ENCODE peak calls at places on chromosomes 11 and 22, in six cellular contexts. S, A, C, G, Q and L are unnamed samples.

GRCh38 chr11:62545437-62546243 is 966 bp downstream of the AHNAK start:
- DNase-seq in S (peak), A (peak), C (peak), G (peak), Q (no peak), L (no peak)

GRCh38 chr11:47913569-47914244 is 65.6 kb upstream of the NUP160 start:
- DNase-seq in S (no peak), A (no peak), C (no peak), G (no peak), Q (no peak), L (no peak)

GRCh38 chr11:120929090-120929489 is 94.8 kb upstream of the TBCEL start:
- DNase-seq in S (peak), A (no peak), C (no peak), G (no peak), Q (no peak), L (no peak)

GRCh38 chr11:74570266-74571061 is 21.9 kb upstream of the POLD3 start:
- DNase-seq in S (peak), A (peak), C (peak), G (peak), Q (peak), L (peak)

GRCh38 chr11:122808494-122808893 is 29.8 kb upstream of the CRTAM start:
- DNase-seq in S (peak), A (no peak), C (peak), G (peak), Q (no peak), L (no peak)

GRCh38 chr11:34824425-34824824 is 91.8 kb downstream of the APIP start:
- DNase-seq in S (no peak), A (no peak), C (no peak), G (no peak), Q (no peak), L (no peak)

GRCh38 chr22:37345863-37346514 is 63.7 kb downstream of the CYTH4 start:
- DNase-seq in S (peak), A (peak), C (peak), G (no peak), Q (no peak), L (no peak)

GRCh38 chr22:17980013-17980510 is 44.3 kb downstream of the MICAL3 start:
- DNase-seq in S (no peak), A (no peak), C (no peak), G (no peak), Q (no peak), L (no peak)

GRCh38 chr11:60913793-60914619 is at the start of gene TMEM109:
- DNase-seq in S (peak), A (peak), C (peak), G (peak), Q (peak), L (peak)

GRCh38 chr11:134586726-134587125 is 174.7 kb upstream of the B3GAT1 start:
- DNase-seq in S (no peak), A (no peak), C (no peak), G (no peak), Q (no peak), L (no peak)

GRCh38 chr22:49673048-49673447 is 154.6 kb downstream of the BRD1 start:
- DNase-seq in S (no peak), A (no peak), C (no peak), G (peak), Q (no peak), L (no peak)

GRCh38 chr11:126210871-126211235 is 597 bp downstream of the RPUSD4 start:
- DNase-seq in S (no peak), A (no peak), C (no peak), G (no peak), Q (peak), L (no peak)

GRCh38 chr11:125164422-125165110 is at the start of gene PKNOX2:
- DNase-seq in S (peak), A (peak), C (peak), G (peak), Q (peak), L (peak)

GRCh38 chr11:12223771-12224536 is 113.6 kb downstream of the MICAL2 start:
- DNase-seq in S (no peak), A (no peak), C (peak), G (no peak), Q (no peak), L (peak)

GRCh38 chr22:25843660-25844275 is 101.8 kb downstream of the MYO18B start:
- DNase-seq in S (no peak), A (no peak), C (no peak), G (no peak), Q (no peak), L (no peak)

GRCh38 chr11:17719940-17720795 is 797 bp downstream of the MYOD1 start:
- DNase-seq in S (no peak), A (no peak), C (no peak), G (no peak), Q (peak), L (no peak)

GRCh38 chr11:31995031-31995430 is 95.8 kb upstream of the RCN1 start:
- DNase-seq in S (no peak), A (no peak), C (no peak), G (no peak), Q (no peak), L (no peak)

GRCh38 chr11:102110761-102111010 is 439 bp downstream of the YAP1 start:
- DNase-seq in S (no peak), A (no peak), C (no peak), G (no peak), Q (no peak), L (no peak)

GRCh38 chr11:115745545-115746265 is 241.5 kb upstream of the CADM1 start:
- DNase-seq in S (no peak), A (no peak), C (no peak), G (no peak), Q (no peak), L (no peak)

GRCh38 chr11:117259417-117259816 is 26.9 kb downstream of the RNF214 start:
- DNase-seq in S (peak), A (no peak), C (peak), G (no peak), Q (no peak), L (no peak)

GRCh38 chr11:44417756-44418437 is 108.0 kb upstream of the ALX4 start:
- DNase-seq in S (no peak), A (no peak), C (peak), G (no peak), Q (no peak), L (no peak)

GRCh38 chr11:14386895-14387480 is 28.0 kb upstream of the RRAS2 start:
- DNase-seq in S (peak), A (no peak), C (no peak), G (no peak), Q (peak), L (no peak)

GRCh38 chr11:1194231-1194976 is 28.5 kb upstream of the MUC5B start:
- DNase-seq in S (no peak), A (no peak), C (no peak), G (peak), Q (no peak), L (no peak)

GRCh38 chr11:12122083-12122482 is 11.7 kb downstream of the MICAL2 start:
- DNase-seq in S (no peak), A (peak), C (peak), G (no peak), Q (no peak), L (no peak)

GRCh38 chr11:19441752-19442553 is 201.2 kb upstream of the E2F8 start:
- DNase-seq in S (peak), A (peak), C (peak), G (no peak), Q (no peak), L (no peak)

GRCh38 chr11:19498986-19499669 is 213.5 kb upstream of the NAV2 start:
- DNase-seq in S (peak), A (no peak), C (peak), G (no peak), Q (no peak), L (no peak)

GRCh38 chr11:83061883-83062282 is 9.8 kb downstream of the RAB30 start:
- DNase-seq in S (no peak), A (no peak), C (no peak), G (no peak), Q (no peak), L (no peak)

GRCh38 chr11:28123151-28123571 is 15.0 kb downstream of the METTL15 start:
- DNase-seq in S (peak), A (peak), C (peak), G (no peak), Q (no peak), L (no peak)

GRCh38 chr22:49659281-49659923 is 168.3 kb downstream of the BRD1 start:
- DNase-seq in S (no peak), A (no peak), C (no peak), G (peak), Q (no peak), L (no peak)

GRCh38 chr11:100942016-100942415 is 187.6 kb downstream of the PGR start:
- DNase-seq in S (peak), A (peak), C (peak), G (no peak), Q (no peak), L (no peak)

GRCh38 chr11:44767421-44767820 is 40.7 kb downstream of the TSPAN18 start:
- DNase-seq in S (peak), A (no peak), C (no peak), G (peak), Q (no peak), L (no peak)

GRCh38 chr11:126152152-126152551 is 59.3 kb downstream of the RPUSD4 start:
- DNase-seq in S (no peak), A (no peak), C (no peak), G (no peak), Q (no peak), L (no peak)

GRCh38 chr22:36873614-36874308 is 13.0 kb downstream of the NCF4 start:
- DNase-seq in S (peak), A (peak), C (peak), G (peak), Q (no peak), L (no peak)

GRCh38 chr11:70483077-70483861 is 84.9 kb downstream of the CTTN start:
- DNase-seq in S (peak), A (peak), C (peak), G (peak), Q (no peak), L (no peak)

GRCh38 chr22:41943661-41944209 is 3.2 kb downstream of the CENPM start:
- DNase-seq in S (peak), A (no peak), C (peak), G (no peak), Q (no peak), L (no peak)

GRCh38 chr11:56932572-56933235 is 56.0 kb upstream of the OR5AK2 start:
- DNase-seq in S (peak), A (peak), C (peak), G (no peak), Q (no peak), L (no peak)

GRCh38 chr11:3225826-3226750 is 6.1 kb downstream of the MRGPRE start:
- DNase-seq in S (no peak), A (no peak), C (no peak), G (no peak), Q (no peak), L (no peak)

GRCh38 chr11:30788849-30789248 is 202.7 kb upstream of the MPPED2 start:
- DNase-seq in S (no peak), A (no peak), C (no peak), G (no peak), Q (no peak), L (no peak)

GRCh38 chr22:19880786-19881569 is 26.3 kb upstream of the GNB1L start:
- DNase-seq in S (peak), A (peak), C (peak), G (peak), Q (peak), L (no peak)
- TF ChIP-seq CTCF in S (no peak), A (no peak), C (no peak), G (no peak), Q (no peak), L (no peak)

GRCh38 chr11:118295834-118296454 is 8.6 kb upstream of the CD3E start:
- DNase-seq in S (no peak), A (peak), C (peak), G (peak), Q (no peak), L (no peak)
- TF ChIP-seq CTCF in S (peak), A (peak), C (peak), G (peak), Q (peak), L (peak)

GRCh38 chr11:64353761-64354506 is 5.0 kb upstream of the RPS6KA4 start:
- DNase-seq in S (no peak), A (no peak), C (no peak), G (no peak), Q (no peak), L (no peak)

GRCh38 chr11:64357446-64357845 is 1.5 kb upstream of the RPS6KA4 start:
- DNase-seq in S (no peak), A (no peak), C (no peak), G (no peak), Q (no peak), L (no peak)

GRCh38 chr11:64356498-64357411 is 2.2 kb upstream of the RPS6KA4 start:
- DNase-seq in S (peak), A (peak), C (peak), G (no peak), Q (peak), L (peak)

GRCh38 chr11:64353101-64353738 is 5.7 kb upstream of the RPS6KA4 start:
- DNase-seq in S (no peak), A (no peak), C (no peak), G (no peak), Q (no peak), L (no peak)

GRCh38 chr11:64355078-64355940 is 3.7 kb upstream of the RPS6KA4 start:
- DNase-seq in S (peak), A (peak), C (peak), G (peak), Q (peak), L (peak)
- TF ChIP-seq CTCF in S (peak), A (peak), C (peak), G (peak), Q (peak), L (peak)

GRCh38 chr22:38755155-38755910 is 465 bp downstream of the SUN2 start:
- DNase-seq in S (peak), A (peak), C (peak), G (peak), Q (peak), L (no peak)
- TF ChIP-seq CTCF in S (no peak), A (no peak), C (no peak), G (no peak), Q (no peak), L (no peak)

GRCh38 chr11:69165775-69166174 is 10.0 kb downstream of the SMIM38 start:
- DNase-seq in S (no peak), A (no peak), C (no peak), G (peak), Q (no peak), L (no peak)

GRCh38 chr11:69164824-69165223 is 9.1 kb downstream of the SMIM38 start:
- DNase-seq in S (no peak), A (no peak), C (no peak), G (peak), Q (no peak), L (no peak)

GRCh38 chr11:69167130-69167915 is 11.6 kb downstream of the SMIM38 start:
- DNase-seq in S (no peak), A (no peak), C (no peak), G (no peak), Q (no peak), L (no peak)

GRCh38 chr11:69167916-69168691 is 12.4 kb downstream of the SMIM38 start:
- DNase-seq in S (no peak), A (peak), C (peak), G (no peak), Q (no peak), L (no peak)

GRCh38 chr11:69166186-69167115 is 10.7 kb downstream of the SMIM38 start:
- DNase-seq in S (peak), A (peak), C (peak), G (peak), Q (no peak), L (no peak)
- TF ChIP-seq CTCF in S (peak), A (no peak), C (no peak), G (no peak), Q (no peak), L (no peak)

DNA sequence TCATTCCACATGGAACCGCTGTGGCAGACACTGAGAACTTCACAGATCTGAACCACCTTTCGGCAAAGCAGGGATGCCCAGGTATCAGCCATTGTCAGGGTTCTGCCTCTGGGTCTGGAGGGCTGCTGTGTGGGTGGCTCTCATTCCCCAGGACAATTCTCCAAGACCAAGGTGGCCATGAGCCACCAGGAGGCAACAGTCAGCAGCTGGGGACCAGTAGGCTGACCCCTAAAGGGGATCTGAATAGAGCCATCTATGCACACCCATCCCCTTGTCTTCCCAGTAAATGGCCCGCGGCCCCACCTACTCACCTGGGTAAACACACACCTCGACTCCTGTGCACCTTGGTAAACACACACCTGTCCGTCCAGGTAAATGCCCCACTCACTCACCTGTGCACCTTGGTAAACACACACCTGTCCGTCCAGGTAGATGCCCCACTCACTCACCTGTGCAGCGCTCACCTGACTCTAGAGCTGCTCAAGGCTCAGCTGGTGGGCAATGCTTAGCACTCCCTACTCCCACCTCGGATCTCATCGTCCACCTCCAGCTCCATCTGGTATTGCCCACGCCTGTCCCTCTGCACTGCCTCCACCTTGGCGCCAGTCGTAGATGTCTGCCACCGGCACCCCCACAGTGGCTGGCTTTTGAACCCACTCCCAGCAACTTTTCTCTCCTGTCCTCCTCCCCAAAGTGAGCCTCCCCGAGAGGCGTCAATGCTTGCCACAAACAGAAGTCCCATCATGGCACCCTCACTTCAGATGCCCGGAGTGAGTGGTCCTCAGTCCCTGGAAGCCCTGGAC is 10.2 kb downstream of the SLC25A1 start:
- DNase-seq in S (no peak), A (no peak), C (no peak), G (no peak), Q (no peak), L (no peak)
- TF ChIP-seq CTCF in S (peak), A (no peak), C (peak), G (no peak), Q (no peak), L (no peak)

GRCh38 chr22:38941488-38941987 is 15.9 kb upstream of the APOBEC3A start:
- DNase-seq in S (no peak), A (no peak), C (no peak), G (peak), Q (no peak), L (no peak)

GRCh38 chr22:38942702-38943101 is 14.7 kb upstream of the APOBEC3A start:
- DNase-seq in S (no peak), A (no peak), C (no peak), G (peak), Q (no peak), L (no peak)

GRCh38 chr22:38943882-38944281 is 13.5 kb upstream of the APOBEC3A start:
- DNase-seq in S (no peak), A (no peak), C (no peak), G (no peak), Q (no peak), L (no peak)

GRCh38 chr22:38944653-38945052 is 12.8 kb upstream of the APOBEC3A start:
- DNase-seq in S (no peak), A (no peak), C (no peak), G (peak), Q (no peak), L (no peak)

GRCh38 chr22:38943181-38943580 is 14.2 kb upstream of the APOBEC3A start:
- DNase-seq in S (no peak), A (no peak), C (no peak), G (peak), Q (no peak), L (no peak)
- TF ChIP-seq CTCF in S (peak), A (no peak), C (no peak), G (no peak), Q (no peak), L (peak)

GRCh38 chr11:33716236-33716635 is 15.6 kb upstream of the C11orf91 start:
- DNase-seq in S (peak), A (peak), C (peak), G (no peak), Q (no peak), L (no peak)
- TF ChIP-seq CTCF in S (peak), A (peak), C (peak), G (peak), Q (no peak), L (peak)

DNA sequence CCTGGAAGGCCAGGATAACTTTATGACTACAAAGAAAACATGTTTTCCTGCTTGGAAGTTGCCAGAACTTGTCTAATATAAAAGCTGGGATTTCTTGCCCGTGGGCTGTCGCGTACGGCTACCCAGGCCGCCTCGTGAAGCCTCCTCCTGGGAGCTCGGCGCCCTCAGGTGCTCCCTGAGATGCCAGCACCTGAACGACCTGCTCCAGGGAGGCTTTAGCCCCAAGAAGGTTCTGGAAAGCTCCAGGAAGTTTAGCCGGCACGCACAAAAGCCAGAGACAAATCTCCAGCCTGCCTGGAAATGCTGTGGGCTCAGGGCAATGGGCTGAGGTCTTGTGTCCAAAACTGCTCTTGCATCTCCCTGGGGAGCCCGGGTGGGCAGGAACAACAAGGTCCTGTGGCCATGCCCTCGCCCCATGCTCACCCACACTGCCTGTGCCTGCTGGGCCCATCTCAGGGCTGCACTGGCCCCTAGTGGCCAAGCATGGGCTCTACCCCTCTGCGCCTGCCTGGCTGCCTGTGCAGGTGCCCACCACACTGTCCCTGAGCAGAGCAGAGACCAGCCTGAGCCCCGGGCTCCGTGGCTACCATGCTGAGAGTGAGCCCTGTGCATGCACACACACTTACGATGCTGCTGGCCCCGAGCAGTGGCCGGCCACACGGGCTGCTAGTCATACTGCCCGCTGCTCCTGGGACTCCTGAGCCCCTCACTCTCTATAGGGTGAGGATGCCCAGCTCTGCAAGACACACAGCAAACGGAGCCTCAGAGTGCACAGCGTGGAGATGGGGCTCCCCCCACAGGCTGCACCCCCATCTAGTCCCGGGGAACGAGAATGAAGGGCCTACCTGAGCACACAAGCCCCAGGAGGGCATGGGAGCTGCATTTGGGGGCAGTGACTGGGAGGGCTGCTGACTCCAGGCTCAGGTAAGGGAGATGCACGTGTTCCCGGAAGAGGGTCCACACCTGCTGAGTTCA is 4.9 kb upstream of the CELSR1 start:
- DNase-seq in S (peak), A (peak), C (peak), G (peak), Q (peak), L (peak)
- TF ChIP-seq CTCF in S (peak), A (peak), C (peak), G (peak), Q (peak), L (peak)

GRCh38 chr11:68822546-68822945 is 19.2 kb downstream of the CPT1A start:
- DNase-seq in S (no peak), A (no peak), C (no peak), G (no peak), Q (no peak), L (no peak)

GRCh38 chr11:68818181-68818580 is 23.5 kb downstream of the CPT1A start:
- DNase-seq in S (no peak), A (peak), C (peak), G (no peak), Q (no peak), L (no peak)

GRCh38 chr11:68819362-68819761 is 22.4 kb downstream of the CPT1A start:
- DNase-seq in S (no peak), A (no peak), C (no peak), G (no peak), Q (no peak), L (no peak)

GRCh38 chr11:68825603-68826002 is 16.1 kb downstream of the CPT1A start:
- DNase-seq in S (no peak), A (peak), C (peak), G (peak), Q (no peak), L (no peak)

GRCh38 chr11:68821670-68822069 is 20.0 kb downstream of the CPT1A start:
- DNase-seq in S (no peak), A (no peak), C (no peak), G (no peak), Q (no peak), L (no peak)
- TF ChIP-seq CTCF in S (peak), A (no peak), C (no peak), G (no peak), Q (no peak), L (no peak)